ENCODE peak calls at places on chromosomes 4 and X, in eight cellular contexts. A, J, D, L, Y, E, Z and M are unnamed samples.

GRCh38 chr4:168394556-168394955 is 76.0 kb upstream of the DDX60 start:
- DNase-seq in A (no peak), J (no peak), D (no peak), L (no peak), Y (no peak), E (peak; percentile 43), Z (no peak), M (no peak)

GRCh38 chrX:154735695-154736393 is 15.0 kb downstream of the GAB3 start:
- DNase-seq in A (peak; percentile 69), J (peak; percentile 70), D (peak; percentile 90), L (no peak), Y (no peak), E (no peak), Z (peak; percentile 70), M (no peak)

GRCh38 chr4:77473509-77473908 is 132.1 kb upstream of the CXCL13 start:
- DNase-seq in A (no peak), J (no peak), D (no peak), L (peak; percentile 11), Y (no peak), E (peak; percentile 11), Z (no peak), M (no peak)

GRCh38 chrX:11597479-11597878 is 68.2 kb downstream of the ARHGAP6 start:
- DNase-seq in A (no peak), J (no peak), D (peak; percentile 22), L (no peak), Y (no peak), E (no peak), Z (no peak), M (no peak)

GRCh38 chr4:49000806-49001205 is 14.7 kb downstream of the CWH43 start:
- DNase-seq in A (no peak), J (no peak), D (no peak), L (no peak), Y (no peak), E (no peak), Z (no peak), M (no peak)

GRCh38 chrX:69503835-69504625 is at the start of gene NALF2:
- DNase-seq in A (peak; percentile 44), J (peak; percentile 77), D (peak; percentile 5), L (peak; percentile 74), Y (peak; percentile 75), E (peak; percentile 64), Z (no peak), M (no peak)

GRCh38 chr4:5891563-5892320 is 1.1 kb downstream of the CRMP1 start:
- DNase-seq in A (no peak), J (no peak), D (no peak), L (no peak), Y (no peak), E (no peak), Z (no peak), M (no peak)

GRCh38 chr4:3530663-3531254 is 1.5 kb downstream of the LRPAP1 start:
- DNase-seq in A (no peak), J (no peak), D (no peak), L (no peak), Y (no peak), E (no peak), Z (peak; percentile 68), M (no peak)

GRCh38 chr4:41209187-41209586 is 5.2 kb downstream of the APBB2 start:
- DNase-seq in A (no peak), J (peak; percentile 25), D (peak; percentile 47), L (no peak), Y (peak; percentile 71), E (peak; percentile 67), Z (no peak), M (no peak)

GRCh38 chr4:124177647-124178425 is 534.7 kb downstream of the ANKRD50 start:
- DNase-seq in A (no peak), J (no peak), D (peak; percentile 91), L (no peak), Y (no peak), E (no peak), Z (no peak), M (no peak)

GRCh38 chrX:69060631-69061408 is 104.4 kb downstream of the PJA1 start:
- DNase-seq in A (peak; percentile 60), J (peak; percentile 54), D (peak; percentile 10), L (peak; percentile 34), Y (no peak), E (peak; percentile 69), Z (no peak), M (no peak)

GRCh38 chrX:17298564-17298963 is 76.4 kb upstream of the NHS start:
- DNase-seq in A (no peak), J (no peak), D (no peak), L (no peak), Y (no peak), E (no peak), Z (no peak), M (no peak)

GRCh38 chrX:9539611-9540387 is 74.9 kb downstream of the TBL1X start:
- DNase-seq in A (no peak), J (no peak), D (no peak), L (no peak), Y (no peak), E (no peak), Z (no peak), M (no peak)

GRCh38 chrX:70087857-70088256 is 25.6 kb downstream of the OTUD6A start:
- DNase-seq in A (no peak), J (peak; percentile 4), D (no peak), L (no peak), Y (no peak), E (peak; percentile 43), Z (no peak), M (no peak)

GRCh38 chr4:2284161-2284933 is 22.4 kb upstream of the MXD4 start:
- DNase-seq in A (no peak), J (no peak), D (no peak), L (no peak), Y (peak; percentile 39), E (no peak), Z (no peak), M (no peak)

GRCh38 chr4:2281575-2282343 is 19.9 kb upstream of the MXD4 start:
- DNase-seq in A (no peak), J (no peak), D (no peak), L (no peak), Y (peak; percentile 41), E (peak; percentile 38), Z (no peak), M (peak; percentile 79)

GRCh38 chr4:2283199-2283711 is 21.3 kb upstream of the MXD4 start:
- DNase-seq in A (no peak), J (no peak), D (no peak), L (no peak), Y (no peak), E (no peak), Z (no peak), M (no peak)

GRCh38 chr4:2277956-2278355 is 16.0 kb upstream of the MXD4 start:
- DNase-seq in A (no peak), J (no peak), D (no peak), L (no peak), Y (no peak), E (no peak), Z (no peak), M (no peak)

DNA sequence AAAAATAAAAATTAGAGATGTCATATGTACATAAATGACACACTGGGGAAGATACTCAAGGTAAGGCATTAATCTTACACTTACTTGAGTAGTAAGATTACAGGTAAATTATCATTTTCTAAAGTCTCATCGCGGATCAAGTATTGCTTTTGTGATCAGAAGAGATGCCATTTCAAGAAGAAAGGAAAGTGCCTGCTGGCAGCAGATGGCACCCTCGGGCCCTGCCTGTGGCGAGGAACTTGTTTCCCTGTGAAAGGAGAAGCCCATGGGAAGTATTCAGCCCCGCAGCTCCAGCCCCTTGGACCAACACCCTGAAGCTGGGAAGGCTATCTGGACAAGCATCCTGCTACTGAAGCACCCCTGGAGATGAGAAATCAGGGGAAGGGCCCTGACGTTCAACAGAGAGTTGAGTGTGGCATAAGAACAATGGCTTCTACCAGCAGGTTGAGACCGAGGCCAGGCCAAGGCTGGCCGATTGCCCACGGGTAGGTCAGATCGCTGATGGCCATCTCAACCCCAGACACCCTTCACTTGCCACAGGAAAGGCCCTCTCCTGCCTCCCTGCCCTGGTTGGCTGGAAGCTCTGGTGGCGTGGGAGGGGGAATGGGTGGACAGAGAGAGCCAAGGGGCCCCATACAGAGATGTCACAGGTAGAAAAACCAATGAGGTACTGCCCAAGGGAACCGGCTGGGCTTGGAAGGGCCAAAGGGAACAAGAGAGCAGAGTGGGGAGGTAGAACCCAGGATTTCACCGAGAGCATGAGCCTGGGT is 18.8 kb upstream of the MXD4 start:
- DNase-seq in A (no peak), J (peak; percentile 49), D (no peak), L (no peak), Y (peak; percentile 31), E (peak; percentile 56), Z (no peak), M (no peak)
- TF ChIP-seq CTCF in A (no peak), J (no peak), D (no peak), L (no peak), Y (peak; percentile 9), E (no peak), Z (no peak), M (no peak)

GRCh38 chr4:120056249-120056648 is 10.4 kb downstream of the MAD2L1 start:
- DNase-seq in A (no peak), J (no peak), D (no peak), L (no peak), Y (no peak), E (no peak), Z (no peak), M (no peak)
- TF ChIP-seq CTCF in A (peak; percentile 45), J (no peak), D (no peak), L (no peak), Y (peak; percentile 23), E (no peak), Z (peak; percentile 44), M (no peak)

DNA sequence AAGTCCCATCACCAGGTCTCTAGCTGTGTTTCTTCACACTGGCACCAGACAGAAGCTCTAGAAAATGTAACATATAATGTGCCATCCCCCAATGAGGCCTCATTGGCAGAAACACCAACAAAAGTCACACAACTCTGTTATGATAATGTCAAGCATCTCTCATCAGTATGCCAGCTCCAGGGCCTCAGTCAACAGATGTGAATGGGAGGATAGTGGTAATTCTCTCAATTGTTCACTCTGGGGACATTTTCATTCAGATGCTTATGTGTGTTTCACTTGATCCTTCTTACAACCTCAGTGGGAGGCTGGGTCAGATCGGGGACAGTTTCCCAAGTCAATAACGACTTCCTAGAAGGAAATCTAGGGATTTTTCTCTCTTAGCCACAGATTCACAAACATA is 57.5 kb upstream of the SCOC start:
- DNase-seq in A (no peak), J (no peak), D (no peak), L (no peak), Y (no peak), E (no peak), Z (no peak), M (no peak)
- TF ChIP-seq CTCF in A (no peak), J (no peak), D (no peak), L (no peak), Y (no peak), E (no peak), Z (no peak), M (no peak)

DNA sequence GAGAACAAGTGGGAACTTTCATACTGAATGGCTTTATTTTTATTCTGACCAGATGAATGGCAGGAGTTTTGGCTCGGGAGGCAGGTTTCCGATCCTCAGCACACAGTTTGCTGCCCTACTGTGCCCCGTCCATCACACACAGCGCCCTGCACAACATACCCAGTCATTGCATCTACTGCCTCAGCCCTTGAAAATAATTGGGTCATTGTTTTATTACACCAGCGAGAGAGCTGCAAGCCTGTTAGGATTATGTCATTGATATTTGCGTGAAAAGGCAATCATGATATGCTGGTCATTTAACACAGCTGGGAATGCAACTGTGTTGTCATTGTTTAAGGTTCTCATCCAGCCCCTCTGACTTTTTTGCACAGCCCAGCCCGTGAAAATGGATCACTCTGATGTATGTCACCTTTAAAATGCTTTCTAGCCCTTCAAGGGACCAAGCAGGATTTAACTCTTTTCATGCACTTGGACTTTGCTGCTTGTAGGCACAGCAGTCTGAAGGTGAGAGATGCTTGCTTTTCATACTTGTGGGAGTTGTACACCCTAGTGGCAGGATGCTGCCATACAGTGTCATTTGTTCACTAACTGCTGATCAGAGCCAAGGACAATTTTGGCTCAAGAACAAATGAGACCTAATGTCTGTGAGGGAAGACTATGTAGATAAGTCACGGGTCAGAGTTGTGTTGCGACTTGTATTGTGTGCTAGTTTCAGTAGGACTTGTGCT is 62.3 kb downstream of the RTL9 start:
- DNase-seq in A (no peak), J (no peak), D (no peak), L (peak; percentile 5), Y (no peak), E (no peak), Z (no peak), M (no peak)
- TF ChIP-seq CTCF in A (no peak), J (peak; percentile 8), D (peak; percentile 22), L (peak; percentile 50), Y (peak; percentile 37), E (no peak), Z (no peak), M (no peak)